ENCODE peak calls at places on chromosomes 5 and 9, in eight cellular contexts. Z, A, I, E, B, X, G and W are unnamed samples.

GRCh38 chr9:37210737-37211523 is 90.6 kb downstream of the ZCCHC7 start:
- DNase-seq in Z (no peak), A (no peak), I (no peak), E (no peak), B (no peak), X (no peak), G (no peak), W (no peak)

GRCh38 chr5:137587952-137588351 is 88.8 kb upstream of the SPOCK1 start:
- DNase-seq in Z (no peak), A (no peak), I (no peak), E (no peak), B (no peak), X (no peak), G (no peak), W (no peak)

GRCh38 chr9:70452365-70452764 is 37.9 kb upstream of the KLF9 start:
- DNase-seq in Z (no peak), A (no peak), I (no peak), E (no peak), B (no peak), X (no peak), G (no peak), W (no peak)

GRCh38 chr9:134127616-134128015 is 8.3 kb upstream of the WDR5 start:
- DNase-seq in Z (no peak), A (no peak), I (no peak), E (no peak), B (no peak), X (no peak), G (no peak), W (no peak)

GRCh38 chr9:33943389-33943788 is 105.3 kb downstream of the UBAP2 start:
- DNase-seq in Z (no peak), A (no peak), I (no peak), E (no peak), B (no peak), X (no peak), G (no peak), W (no peak)

GRCh38 chr5:154309361-154309725 is 118.8 kb downstream of the GALNT10 start:
- DNase-seq in Z (no peak), A (no peak), I (no peak), E (no peak), B (no peak), X (no peak), G (no peak), W (no peak)

GRCh38 chr5:37926732-37927131 is 86.9 kb upstream of the GDNF start:
- DNase-seq in Z (no peak), A (peak), I (no peak), E (no peak), B (no peak), X (no peak), G (no peak), W (no peak)

GRCh38 chr5:30849801-30850370 is 343.6 kb upstream of the CDH6 start:
- DNase-seq in Z (no peak), A (peak), I (no peak), E (no peak), B (no peak), X (peak), G (peak), W (no peak)

GRCh38 chr5:126780165-126780827 is 3.4 kb downstream of the LMNB1 start:
- DNase-seq in Z (no peak), A (peak), I (no peak), E (no peak), B (peak), X (no peak), G (peak), W (no peak)

GRCh38 chr9:128007566-128008138 is 26.9 kb upstream of the EEIG1 start:
- DNase-seq in Z (peak), A (no peak), I (peak), E (no peak), B (no peak), X (peak), G (peak), W (peak)

GRCh38 chr5:138824516-138824915 is 50.6 kb downstream of the LRRTM2 start:
- DNase-seq in Z (peak), A (no peak), I (no peak), E (no peak), B (no peak), X (no peak), G (no peak), W (no peak)

GRCh38 chr5:136081192-136081591 is 51.5 kb upstream of the SMAD5 start:
- DNase-seq in Z (no peak), A (no peak), I (no peak), E (no peak), B (no peak), X (no peak), G (no peak), W (no peak)

GRCh38 chr5:114789773-114790402 is 379.8 kb downstream of the TRIM36 start:
- DNase-seq in Z (no peak), A (peak), I (no peak), E (no peak), B (peak), X (no peak), G (peak), W (no peak)

GRCh38 chr9:703392-703791 is 138.1 kb upstream of the DMRT1 start:
- DNase-seq in Z (no peak), A (no peak), I (no peak), E (no peak), B (no peak), X (no peak), G (no peak), W (no peak)

GRCh38 chr5:150523472-150524350 is 15.8 kb downstream of the NDST1 start:
- DNase-seq in Z (no peak), A (peak), I (no peak), E (no peak), B (peak), X (peak), G (peak), W (no peak)

GRCh38 chr9:36164989-36165388 is 4.2 kb upstream of the CCIN start:
- DNase-seq in Z (no peak), A (no peak), I (no peak), E (no peak), B (no peak), X (no peak), G (no peak), W (no peak)

GRCh38 chr5:66477591-66477990 is 118.6 kb upstream of the MAST4 start:
- DNase-seq in Z (no peak), A (no peak), I (no peak), E (no peak), B (no peak), X (no peak), G (no peak), W (no peak)

GRCh38 chr5:125331987-125332628 is 585.7 kb upstream of the ZNF608 start:
- DNase-seq in Z (no peak), A (no peak), I (no peak), E (no peak), B (no peak), X (no peak), G (no peak), W (no peak)

GRCh38 chr9:4640027-4640426 is 22.1 kb upstream of the PLPP6 start:
- DNase-seq in Z (no peak), A (no peak), I (no peak), E (no peak), B (peak), X (peak), G (peak), W (no peak)

GRCh38 chr9:114694146-114694545 is 12.2 kb upstream of the TEX48 start:
- DNase-seq in Z (no peak), A (no peak), I (no peak), E (no peak), B (no peak), X (no peak), G (no peak), W (no peak)

GRCh38 chr5:171157775-171158174 is 151.3 kb upstream of the TLX3 start:
- DNase-seq in Z (no peak), A (no peak), I (no peak), E (no peak), B (no peak), X (no peak), G (no peak), W (no peak)

GRCh38 chr9:15115702-15116639 is 191.0 kb downstream of the TTC39B start:
- DNase-seq in Z (no peak), A (no peak), I (no peak), E (no peak), B (peak), X (no peak), G (no peak), W (no peak)

GRCh38 chr9:126383395-126384104 is 56.9 kb downstream of the MVB12B start:
- DNase-seq in Z (peak), A (no peak), I (no peak), E (no peak), B (no peak), X (no peak), G (no peak), W (no peak)

GRCh38 chr9:81125446-81126092 is 563.8 kb downstream of the TLE1 start:
- DNase-seq in Z (no peak), A (peak), I (no peak), E (no peak), B (no peak), X (no peak), G (no peak), W (no peak)

GRCh38 chr5:107043665-107044064 is 627.1 kb downstream of the EFNA5 start:
- DNase-seq in Z (no peak), A (no peak), I (no peak), E (no peak), B (no peak), X (no peak), G (no peak), W (no peak)

GRCh38 chr5:31033295-31033694 is 160.2 kb upstream of the CDH6 start:
- DNase-seq in Z (no peak), A (no peak), I (no peak), E (no peak), B (no peak), X (no peak), G (no peak), W (no peak)

GRCh38 chr5:176908677-176909358 is 9.7 kb upstream of the HK3 start:
- DNase-seq in Z (no peak), A (no peak), I (no peak), E (no peak), B (no peak), X (no peak), G (no peak), W (no peak)

GRCh38 chr9:3525836-3526165 is at the start of gene RFX3:
- DNase-seq in Z (peak), A (peak), I (no peak), E (peak), B (peak), X (peak), G (peak), W (peak)

GRCh38 chr5:59592101-59592500 is 301.4 kb downstream of the PDE4D start:
- DNase-seq in Z (no peak), A (peak), I (no peak), E (no peak), B (no peak), X (no peak), G (peak), W (no peak)

GRCh38 chr9:33159760-33160127 is 7.4 kb downstream of the B4GALT1 start:
- DNase-seq in Z (peak), A (no peak), I (no peak), E (peak), B (no peak), X (peak), G (peak), W (peak)

GRCh38 chr9:27470291-27470805 is 53.7 kb upstream of the IFNK start:
- DNase-seq in Z (no peak), A (no peak), I (no peak), E (no peak), B (peak), X (no peak), G (no peak), W (no peak)

GRCh38 chr5:131288328-131288727 is 24.5 kb downstream of the CDC42SE2 start:
- DNase-seq in Z (no peak), A (no peak), I (no peak), E (no peak), B (no peak), X (no peak), G (no peak), W (no peak)

GRCh38 chr9:86809968-86810367 is 137.3 kb downstream of the GAS1 start:
- DNase-seq in Z (no peak), A (no peak), I (no peak), E (no peak), B (peak), X (no peak), G (no peak), W (no peak)

GRCh38 chr9:114799441-114799840 is 6.4 kb downstream of the TNFSF15 start:
- DNase-seq in Z (no peak), A (no peak), I (no peak), E (no peak), B (peak), X (peak), G (no peak), W (no peak)

GRCh38 chr5:163529698-163530097 is 24.3 kb downstream of the MAT2B start:
- DNase-seq in Z (no peak), A (no peak), I (no peak), E (no peak), B (no peak), X (no peak), G (no peak), W (no peak)

GRCh38 chr5:116572375-116573278 is 2.0 kb downstream of the SEMA6A start:
- DNase-seq in Z (peak), A (no peak), I (no peak), E (no peak), B (peak), X (no peak), G (no peak), W (no peak)

GRCh38 chr5:98763001-98763630 is 10.3 kb upstream of the RGMB start:
- DNase-seq in Z (no peak), A (no peak), I (no peak), E (no peak), B (peak), X (no peak), G (no peak), W (no peak)

GRCh38 chr5:100694100-100694499 is 158.9 kb downstream of the FAM174A start:
- DNase-seq in Z (no peak), A (no peak), I (no peak), E (no peak), B (no peak), X (no peak), G (no peak), W (no peak)

GRCh38 chr9:98797491-98797890 is 1.1 kb upstream of the ANKS6 start:
- DNase-seq in Z (no peak), A (no peak), I (no peak), E (no peak), B (no peak), X (no peak), G (no peak), W (no peak)

GRCh38 chr9:98798254-98798653 is 1.9 kb upstream of the ANKS6 start:
- DNase-seq in Z (no peak), A (no peak), I (no peak), E (no peak), B (no peak), X (no peak), G (no peak), W (no peak)

GRCh38 chr9:98795295-98795955 is 930 bp downstream of the ANKS6 start:
- DNase-seq in Z (no peak), A (no peak), I (no peak), E (no peak), B (no peak), X (peak), G (no peak), W (no peak)

GRCh38 chr9:98795970-98796363 is 388 bp downstream of the ANKS6 start:
- DNase-seq in Z (peak), A (peak), I (no peak), E (no peak), B (peak), X (peak), G (no peak), W (no peak)

GRCh38 chr9:98796364-98797101 is at the start of gene ANKS6:
- DNase-seq in Z (peak), A (peak), I (peak), E (no peak), B (peak), X (peak), G (no peak), W (peak)
- TF ChIP-seq CTCF in Z (peak), A (peak), I (no peak), E (peak), B (peak), X (peak), G (peak), W (peak)

GRCh38 chr5:160347453-160347852 is 23.0 kb downstream of the C1QTNF2 start:
- DNase-seq in Z (no peak), A (no peak), I (no peak), E (no peak), B (no peak), X (no peak), G (no peak), W (no peak)
- TF ChIP-seq CTCF in Z (no peak), A (no peak), I (no peak), E (no peak), B (no peak), X (no peak), G (no peak), W (no peak)

GRCh38 chr9:88993327-88993726 is 2.1 kb downstream of the S1PR3 start:
- DNase-seq in Z (no peak), A (no peak), I (no peak), E (no peak), B (no peak), X (no peak), G (no peak), W (no peak)

GRCh38 chr9:88992556-88992955 is 1.3 kb downstream of the S1PR3 start:
- DNase-seq in Z (no peak), A (no peak), I (no peak), E (no peak), B (no peak), X (no peak), G (no peak), W (no peak)

GRCh38 chr9:88989961-88990570 is 1.2 kb upstream of the S1PR3 start:
- DNase-seq in Z (no peak), A (no peak), I (no peak), E (no peak), B (peak), X (no peak), G (no peak), W (no peak)

GRCh38 chr9:88990721-88991065 is 575 bp upstream of the S1PR3 start:
- DNase-seq in Z (no peak), A (no peak), I (no peak), E (no peak), B (peak), X (no peak), G (no peak), W (no peak)

GRCh38 chr9:88991066-88992030 is at the start of gene S1PR3:
- DNase-seq in Z (peak), A (peak), I (no peak), E (no peak), B (peak), X (peak), G (no peak), W (no peak)
- TF ChIP-seq CTCF in Z (no peak), A (no peak), I (no peak), E (no peak), B (peak), X (no peak), G (peak), W (no peak)

DNA sequence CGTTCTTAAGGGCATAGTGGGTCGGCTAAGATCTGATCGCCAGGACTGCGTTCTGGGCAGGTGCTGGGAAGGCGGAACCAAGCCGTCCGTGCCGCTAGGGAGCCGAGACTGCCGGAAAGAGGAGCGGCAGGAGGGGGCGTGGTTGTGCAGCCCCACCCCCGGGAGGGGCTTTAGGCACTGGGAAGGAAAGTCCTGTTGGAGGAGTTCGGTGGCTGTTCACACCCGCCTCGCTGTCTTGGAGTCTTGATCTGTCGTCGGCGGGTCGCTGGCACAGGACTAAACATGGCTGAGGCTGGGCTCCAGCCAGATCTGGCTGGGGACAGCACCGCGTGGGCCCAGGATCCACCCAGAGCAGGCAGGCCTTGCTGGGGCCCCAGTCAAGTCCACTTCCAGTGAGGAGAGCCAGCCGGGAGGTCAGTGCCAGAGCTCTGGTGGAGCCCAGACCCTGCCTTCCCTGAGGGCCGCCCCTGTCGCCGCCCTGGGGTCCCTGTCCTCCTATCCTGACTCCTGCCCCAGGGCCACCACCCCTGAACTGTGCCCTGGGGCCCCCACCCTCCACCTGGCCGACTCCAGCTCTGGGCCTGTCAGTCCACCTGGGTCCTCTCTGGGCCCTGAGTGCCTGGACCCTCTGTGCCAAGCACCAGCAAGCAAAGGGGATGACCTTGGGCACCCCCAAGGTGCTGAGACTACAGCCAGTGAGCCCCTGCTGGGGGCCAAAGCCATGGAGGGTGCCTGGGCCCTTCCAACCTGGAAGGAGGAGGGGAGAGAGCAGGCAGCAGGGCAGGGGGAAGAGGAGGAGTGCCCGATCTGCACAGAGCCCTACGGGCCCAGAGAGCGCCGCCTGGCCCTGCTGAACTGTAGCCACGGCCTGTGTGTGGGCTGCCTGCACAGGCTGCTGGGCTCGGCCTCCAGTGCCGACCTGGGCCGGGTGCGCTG is 4.5 kb downstream of the RNF208 start:
- DNase-seq in Z (peak), A (peak), I (no peak), E (no peak), B (peak), X (peak), G (no peak), W (no peak)
- TF ChIP-seq CTCF in Z (no peak), A (no peak), I (no peak), E (no peak), B (no peak), X (no peak), G (no peak), W (no peak)

GRCh38 chr5:42005561-42006153 is 80.6 kb downstream of the FBXO4 start:
- DNase-seq in Z (no peak), A (peak), I (no peak), E (no peak), B (peak), X (no peak), G (no peak), W (no peak)

GRCh38 chr5:42001673-42002072 is 76.6 kb downstream of the FBXO4 start:
- DNase-seq in Z (no peak), A (no peak), I (no peak), E (no peak), B (no peak), X (no peak), G (no peak), W (no peak)
- TF ChIP-seq CTCF in Z (no peak), A (no peak), I (no peak), E (no peak), B (no peak), X (no peak), G (no peak), W (no peak)

DNA sequence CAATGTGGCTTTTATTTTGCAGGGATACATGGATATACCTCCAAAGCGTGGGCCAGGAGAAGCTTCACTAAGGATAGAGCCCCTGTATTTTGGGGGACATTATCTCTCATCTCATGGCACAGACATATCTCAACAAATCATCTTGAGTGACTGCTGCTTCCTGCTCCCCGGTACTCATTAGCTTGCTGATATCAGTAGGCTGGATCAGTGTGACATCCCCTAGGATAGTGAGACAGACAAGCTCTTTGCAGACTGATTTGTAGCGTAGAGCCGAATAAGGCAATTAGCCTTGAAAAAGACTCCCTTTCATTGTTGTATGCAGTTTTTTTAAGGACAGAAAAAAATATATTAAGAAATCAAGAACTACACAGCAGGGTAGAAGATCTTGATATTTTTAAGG is 237.7 kb upstream of the CDH9 start:
- DNase-seq in Z (no peak), A (no peak), I (no peak), E (no peak), B (no peak), X (no peak), G (no peak), W (no peak)
- TF ChIP-seq CTCF in Z (no peak), A (no peak), I (no peak), E (no peak), B (no peak), X (no peak), G (no peak), W (no peak)

GRCh38 chr5:60652206-60652605 is 47.8 kb downstream of the DEPDC1B start:
- DNase-seq in Z (no peak), A (peak), I (no peak), E (no peak), B (no peak), X (peak), G (peak), W (no peak)

GRCh38 chr5:60649288-60649917 is 50.6 kb downstream of the DEPDC1B start:
- DNase-seq in Z (no peak), A (peak), I (no peak), E (no peak), B (no peak), X (no peak), G (no peak), W (no peak)
- TF ChIP-seq CTCF in Z (peak), A (peak), I (peak), E (peak), B (peak), X (peak), G (peak), W (peak)